ENCODE peak calls at places on chromosomes 12 and 14, in six cellular contexts. One of them, this sample, is unnamed.

GRCh38 chr14:32635103-32635719 is 303.5 kb upstream of the NPAS3 start:
- DNase-seq in MM.1S: no peak
- DNase-seq in DMS 273 treated with DMSO at 0.1 percent for 48 hours: no peak
- DNase-seq in neural crest cell: no peak
- DNase-seq in lower leg skin: no peak
- DNase-seq in glutamatergic neuron: no peak
- DNase-seq in this sample: no peak

GRCh38 chr14:103061482-103061976 is 4.2 kb upstream of the CDC42BPB start:
- DNase-seq in MM.1S: no peak
- DNase-seq in DMS 273 treated with DMSO at 0.1 percent for 48 hours: no peak
- DNase-seq in neural crest cell: no peak
- DNase-seq in lower leg skin: no peak
- DNase-seq in glutamatergic neuron: no peak
- DNase-seq in this sample: no peak

GRCh38 chr12:99611590-99611989 is 36.0 kb upstream of the GARIN6 start:
- DNase-seq in MM.1S: no peak
- DNase-seq in DMS 273 treated with DMSO at 0.1 percent for 48 hours: no peak
- DNase-seq in neural crest cell: no peak
- DNase-seq in lower leg skin: no peak
- DNase-seq in glutamatergic neuron: no peak
- DNase-seq in this sample: no peak

GRCh38 chr12:95620171-95620570 is 68.9 kb upstream of the USP44 start:
- DNase-seq in MM.1S: no peak
- DNase-seq in DMS 273 treated with DMSO at 0.1 percent for 48 hours: no peak
- DNase-seq in neural crest cell: no peak
- DNase-seq in lower leg skin: no peak
- DNase-seq in glutamatergic neuron: no peak
- DNase-seq in this sample: no peak

GRCh38 chr12:2376855-2377657 is 324.3 kb downstream of the CACNA1C start:
- DNase-seq in MM.1S: no peak
- DNase-seq in DMS 273 treated with DMSO at 0.1 percent for 48 hours: peak
- DNase-seq in neural crest cell: no peak
- DNase-seq in lower leg skin: no peak
- DNase-seq in glutamatergic neuron: no peak
- DNase-seq in this sample: no peak

GRCh38 chr14:28652782-28653181 is 113.8 kb upstream of the FOXG1 start:
- DNase-seq in MM.1S: no peak
- DNase-seq in DMS 273 treated with DMSO at 0.1 percent for 48 hours: no peak
- DNase-seq in neural crest cell: no peak
- DNase-seq in lower leg skin: no peak
- DNase-seq in glutamatergic neuron: no peak
- DNase-seq in this sample: no peak

GRCh38 chr12:53505086-53505485 is 2.2 kb downstream of the NPFF start:
- DNase-seq in MM.1S: no peak
- DNase-seq in DMS 273 treated with DMSO at 0.1 percent for 48 hours: no peak
- DNase-seq in neural crest cell: no peak
- DNase-seq in lower leg skin: no peak
- DNase-seq in glutamatergic neuron: no peak
- DNase-seq in this sample: no peak

GRCh38 chr12:109296431-109296830 is 12.7 kb downstream of the FOXN4 start:
- DNase-seq in MM.1S: no peak
- DNase-seq in DMS 273 treated with DMSO at 0.1 percent for 48 hours: no peak
- DNase-seq in neural crest cell: no peak
- DNase-seq in lower leg skin: no peak
- DNase-seq in glutamatergic neuron: no peak
- DNase-seq in this sample: no peak

GRCh38 chr12:117155278-117156060 is 34.8 kb downstream of the FBXO21 start:
- DNase-seq in MM.1S: peak
- DNase-seq in DMS 273 treated with DMSO at 0.1 percent for 48 hours: peak
- DNase-seq in neural crest cell: peak
- DNase-seq in lower leg skin: peak
- DNase-seq in glutamatergic neuron: peak
- DNase-seq in this sample: peak

GRCh38 chr14:33949051-33950037 is 1.5 kb downstream of the EGLN3 start:
- DNase-seq in MM.1S: no peak
- DNase-seq in DMS 273 treated with DMSO at 0.1 percent for 48 hours: no peak
- DNase-seq in neural crest cell: no peak
- DNase-seq in lower leg skin: no peak
- DNase-seq in glutamatergic neuron: no peak
- DNase-seq in this sample: no peak

GRCh38 chr14:75372260-75372659 is 55.6 kb upstream of the JDP2 start:
- DNase-seq in MM.1S: no peak
- DNase-seq in DMS 273 treated with DMSO at 0.1 percent for 48 hours: no peak
- DNase-seq in neural crest cell: no peak
- DNase-seq in lower leg skin: peak
- DNase-seq in glutamatergic neuron: no peak
- DNase-seq in this sample: no peak

GRCh38 chr12:6166808-6167207 is 33.4 kb upstream of the CD9 start:
- DNase-seq in MM.1S: no peak
- DNase-seq in DMS 273 treated with DMSO at 0.1 percent for 48 hours: no peak
- DNase-seq in neural crest cell: no peak
- DNase-seq in lower leg skin: no peak
- DNase-seq in glutamatergic neuron: no peak
- DNase-seq in this sample: no peak

GRCh38 chr14:55152052-55152753 is 23.2 kb downstream of the LGALS3 start:
- DNase-seq in MM.1S: no peak
- DNase-seq in DMS 273 treated with DMSO at 0.1 percent for 48 hours: no peak
- DNase-seq in neural crest cell: no peak
- DNase-seq in lower leg skin: no peak
- DNase-seq in glutamatergic neuron: no peak
- DNase-seq in this sample: no peak

GRCh38 chr14:69877492-69877891 is 1.7 kb upstream of the SMOC1 start:
- DNase-seq in MM.1S: peak
- DNase-seq in DMS 273 treated with DMSO at 0.1 percent for 48 hours: no peak
- DNase-seq in neural crest cell: no peak
- DNase-seq in lower leg skin: no peak
- DNase-seq in glutamatergic neuron: no peak
- DNase-seq in this sample: no peak

GRCh38 chr14:94044476-94045091 is 18.4 kb downstream of the OTUB2 start:
- DNase-seq in MM.1S: no peak
- DNase-seq in DMS 273 treated with DMSO at 0.1 percent for 48 hours: no peak
- DNase-seq in neural crest cell: no peak
- DNase-seq in lower leg skin: peak
- DNase-seq in glutamatergic neuron: no peak
- DNase-seq in this sample: no peak

GRCh38 chr12:130666645-130667044 is 49.5 kb downstream of the RIMBP2 start:
- DNase-seq in MM.1S: no peak
- DNase-seq in DMS 273 treated with DMSO at 0.1 percent for 48 hours: no peak
- DNase-seq in neural crest cell: no peak
- DNase-seq in lower leg skin: no peak
- DNase-seq in glutamatergic neuron: no peak
- DNase-seq in this sample: no peak

GRCh38 chr14:70000601-70001000 is 121.4 kb downstream of the SMOC1 start:
- DNase-seq in MM.1S: no peak
- DNase-seq in DMS 273 treated with DMSO at 0.1 percent for 48 hours: no peak
- DNase-seq in neural crest cell: no peak
- DNase-seq in lower leg skin: peak
- DNase-seq in glutamatergic neuron: no peak
- DNase-seq in this sample: no peak

GRCh38 chr14:100374891-100375272 is 51.7 kb downstream of the SLC25A47 start:
- DNase-seq in MM.1S: no peak
- DNase-seq in DMS 273 treated with DMSO at 0.1 percent for 48 hours: no peak
- DNase-seq in neural crest cell: no peak
- DNase-seq in lower leg skin: no peak
- DNase-seq in glutamatergic neuron: no peak
- DNase-seq in this sample: no peak

GRCh38 chr12:75721231-75721641 is 209.8 kb upstream of the KRR1 start:
- DNase-seq in MM.1S: no peak
- DNase-seq in DMS 273 treated with DMSO at 0.1 percent for 48 hours: no peak
- DNase-seq in neural crest cell: no peak
- DNase-seq in lower leg skin: no peak
- DNase-seq in glutamatergic neuron: no peak
- DNase-seq in this sample: no peak

GRCh38 chr14:64764641-64765520 is 60.7 kb downstream of the PLEKHG3 start:
- DNase-seq in MM.1S: peak
- DNase-seq in DMS 273 treated with DMSO at 0.1 percent for 48 hours: peak
- DNase-seq in neural crest cell: peak
- DNase-seq in lower leg skin: peak
- DNase-seq in glutamatergic neuron: peak
- DNase-seq in this sample: peak

GRCh38 chr14:54769955-54770863 is 132.4 kb downstream of the GCH1 start:
- DNase-seq in MM.1S: no peak
- DNase-seq in DMS 273 treated with DMSO at 0.1 percent for 48 hours: no peak
- DNase-seq in neural crest cell: no peak
- DNase-seq in lower leg skin: peak
- DNase-seq in glutamatergic neuron: no peak
- DNase-seq in this sample: no peak

GRCh38 chr12:52389313-52390207 is 4.1 kb upstream of the KRT84 start:
- DNase-seq in MM.1S: no peak
- DNase-seq in DMS 273 treated with DMSO at 0.1 percent for 48 hours: no peak
- DNase-seq in neural crest cell: no peak
- DNase-seq in lower leg skin: no peak
- DNase-seq in glutamatergic neuron: no peak
- DNase-seq in this sample: peak

GRCh38 chr14:21852061-21852664 is 178.5 kb upstream of the OR4E1 start:
- DNase-seq in MM.1S: peak
- DNase-seq in DMS 273 treated with DMSO at 0.1 percent for 48 hours: no peak
- DNase-seq in neural crest cell: peak
- DNase-seq in lower leg skin: no peak
- DNase-seq in glutamatergic neuron: peak
- DNase-seq in this sample: peak

GRCh38 chr12:6605425-6606330 is 1.5 kb downstream of the CHD4 start:
- DNase-seq in MM.1S: peak
- DNase-seq in DMS 273 treated with DMSO at 0.1 percent for 48 hours: no peak
- DNase-seq in neural crest cell: no peak
- DNase-seq in lower leg skin: no peak
- DNase-seq in glutamatergic neuron: no peak
- DNase-seq in this sample: peak

GRCh38 chr12:67991158-67991557 is 1.9 kb downstream of the IFNG-AS1 start:
- DNase-seq in MM.1S: peak
- DNase-seq in DMS 273 treated with DMSO at 0.1 percent for 48 hours: no peak
- DNase-seq in neural crest cell: no peak
- DNase-seq in lower leg skin: no peak
- DNase-seq in glutamatergic neuron: peak
- DNase-seq in this sample: no peak